ENCODE peak calls at places on chromosome 2, in five cellular contexts. M is body of pancreas, F is prostate gland, C is sigmoid colon, T is Peyer's patch. D is an unnamed sample.

GRCh38 chr2:203830294-203831055 is 37.1 kb upstream of the CTLA4 start:
- DNase-seq in M (no peak), F (no peak), C (no peak), T (no peak), D (no peak)

GRCh38 chr2:187299122-187299906 is 148.7 kb downstream of the CALCRL start:
- DNase-seq in M (no peak), F (no peak), C (no peak), T (no peak), D (no peak)

GRCh38 chr2:201413552-201413951 is 37.7 kb downstream of the TRAK2 start:
- DNase-seq in M (no peak), F (no peak), C (no peak), T (no peak), D (no peak)

GRCh38 chr2:201357216-201357615 is at the start of gene FLACC1:
- DNase-seq in M (peak), F (no peak), C (no peak), T (no peak), D (peak)

GRCh38 chr2:173898178-173898668 is 67.0 kb downstream of the SP3 start:
- DNase-seq in M (no peak), F (no peak), C (no peak), T (no peak), D (no peak)

GRCh38 chr2:208006833-208007232 is 18.5 kb downstream of the PLEKHM3 start:
- DNase-seq in M (no peak), F (no peak), C (no peak), T (no peak), D (no peak)

GRCh38 chr2:33491685-33492084 is 15.2 kb downstream of the RASGRP3 start:
- DNase-seq in M (no peak), F (no peak), C (no peak), T (peak), D (peak)

GRCh38 chr2:85134255-85135065 is 1.3 kb downstream of the TCF7L1 start:
- DNase-seq in M (peak), F (peak), C (peak), T (no peak), D (peak)

GRCh38 chr2:72920317-72921087 is 3.2 kb downstream of the EMX1 start:
- DNase-seq in M (no peak), F (no peak), C (peak), T (peak), D (no peak)

GRCh38 chr2:130767408-130767775 is 12.1 kb downstream of the AMER3 start:
- DNase-seq in M (no peak), F (no peak), C (no peak), T (no peak), D (no peak)

GRCh38 chr2:23584054-23584745 is 199.2 kb downstream of the KLHL29 start:
- DNase-seq in M (no peak), F (peak), C (peak), T (no peak), D (no peak)

GRCh38 chr2:4979127-4979526 is 713.1 kb upstream of the SOX11 start:
- DNase-seq in M (no peak), F (no peak), C (no peak), T (no peak), D (no peak)

GRCh38 chr2:224817676-224818075 is 101.5 kb upstream of the CCDC195 start:
- DNase-seq in M (no peak), F (no peak), C (no peak), T (no peak), D (no peak)

GRCh38 chr2:239035361-239035814 is 187.5 kb downstream of the TWIST2 start:
- DNase-seq in M (peak), F (no peak), C (peak), T (peak), D (peak)

GRCh38 chr2:146324954-146325353 is 1519.9 kb upstream of the ACVR2A start:
- DNase-seq in M (no peak), F (no peak), C (no peak), T (no peak), D (no peak)

GRCh38 chr2:207432471-207432870 is 97.3 kb upstream of the CREB1 start:
- DNase-seq in M (no peak), F (no peak), C (no peak), T (no peak), D (no peak)

GRCh38 chr2:37652199-37652640 is 19.2 kb downstream of the CDC42EP3 start:
- DNase-seq in M (no peak), F (no peak), C (no peak), T (no peak), D (no peak)

GRCh38 chr2:166419616-166419934 is 43.8 kb upstream of the SCN9A start:
- DNase-seq in M (no peak), F (no peak), C (no peak), T (no peak), D (no peak)

GRCh38 chr2:205706769-205707375 is 24.6 kb downstream of the NRP2 start:
- DNase-seq in M (peak), F (no peak), C (peak), T (peak), D (peak)

GRCh38 chr2:150107816-150108215 is 379.7 kb downstream of the RND3 start:
- DNase-seq in M (no peak), F (no peak), C (no peak), T (no peak), D (no peak)

GRCh38 chr2:240245706-240246105 is 105.2 kb upstream of the OTOS start:
- DNase-seq in M (no peak), F (no peak), C (peak), T (no peak), D (no peak)

DNA sequence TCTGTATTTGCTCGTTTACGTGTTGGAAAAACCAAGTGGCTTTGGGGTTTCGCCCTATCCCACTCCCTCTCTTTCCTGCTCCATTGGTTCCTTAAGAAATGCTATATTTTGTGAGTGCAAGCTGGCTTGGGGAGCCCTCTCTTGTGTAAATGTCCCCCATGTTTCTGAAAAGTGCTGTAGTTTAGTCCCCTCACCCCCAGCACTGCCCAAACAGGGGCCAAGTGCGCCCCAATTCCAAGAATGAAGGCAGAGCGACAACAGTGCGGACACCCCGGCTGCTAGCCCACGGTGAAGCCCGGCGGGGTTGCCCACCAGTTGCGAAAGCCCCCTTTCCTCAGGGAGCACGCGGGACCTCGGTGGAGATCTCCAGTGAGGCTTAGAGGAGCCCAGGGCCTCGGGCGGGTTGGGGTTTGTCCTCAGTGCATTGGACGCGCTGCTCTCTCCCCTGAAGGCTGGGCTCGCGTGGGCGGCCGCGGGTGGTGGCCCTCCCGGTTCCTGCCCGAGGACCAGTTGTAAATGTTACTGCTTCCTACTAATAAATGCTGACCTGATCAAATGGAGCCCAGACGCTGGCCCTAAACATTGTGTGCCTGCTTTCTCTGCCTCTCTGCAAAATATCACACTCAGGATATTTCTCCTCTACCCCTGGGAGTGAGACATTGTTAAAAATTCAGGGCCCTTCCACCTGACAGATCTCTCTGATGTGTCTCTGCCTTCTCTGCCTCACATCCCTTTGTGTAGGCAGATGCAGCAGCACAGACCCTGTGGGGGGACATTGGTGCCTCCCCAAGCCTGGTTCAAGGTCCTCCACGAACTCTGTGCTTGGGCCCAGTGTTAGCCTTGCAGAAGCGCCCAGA is 2.1 kb downstream of the HOXD9 start:
- DNase-seq in M (no peak), F (no peak), C (peak), T (no peak), D (no peak)
- H3K4me3 ChIP-seq in M (no peak), F (no peak), C (no peak), T (no peak), D (no peak)

GRCh38 chr2:195307751-195308150 is 349.3 kb upstream of the SLC39A10 start:
- DNase-seq in M (no peak), F (no peak), C (no peak), T (no peak), D (no peak)
- TF ChIP-seq POLR2A in M (no peak), F (no peak), C (no peak), T (no peak), D (no peak)

DNA sequence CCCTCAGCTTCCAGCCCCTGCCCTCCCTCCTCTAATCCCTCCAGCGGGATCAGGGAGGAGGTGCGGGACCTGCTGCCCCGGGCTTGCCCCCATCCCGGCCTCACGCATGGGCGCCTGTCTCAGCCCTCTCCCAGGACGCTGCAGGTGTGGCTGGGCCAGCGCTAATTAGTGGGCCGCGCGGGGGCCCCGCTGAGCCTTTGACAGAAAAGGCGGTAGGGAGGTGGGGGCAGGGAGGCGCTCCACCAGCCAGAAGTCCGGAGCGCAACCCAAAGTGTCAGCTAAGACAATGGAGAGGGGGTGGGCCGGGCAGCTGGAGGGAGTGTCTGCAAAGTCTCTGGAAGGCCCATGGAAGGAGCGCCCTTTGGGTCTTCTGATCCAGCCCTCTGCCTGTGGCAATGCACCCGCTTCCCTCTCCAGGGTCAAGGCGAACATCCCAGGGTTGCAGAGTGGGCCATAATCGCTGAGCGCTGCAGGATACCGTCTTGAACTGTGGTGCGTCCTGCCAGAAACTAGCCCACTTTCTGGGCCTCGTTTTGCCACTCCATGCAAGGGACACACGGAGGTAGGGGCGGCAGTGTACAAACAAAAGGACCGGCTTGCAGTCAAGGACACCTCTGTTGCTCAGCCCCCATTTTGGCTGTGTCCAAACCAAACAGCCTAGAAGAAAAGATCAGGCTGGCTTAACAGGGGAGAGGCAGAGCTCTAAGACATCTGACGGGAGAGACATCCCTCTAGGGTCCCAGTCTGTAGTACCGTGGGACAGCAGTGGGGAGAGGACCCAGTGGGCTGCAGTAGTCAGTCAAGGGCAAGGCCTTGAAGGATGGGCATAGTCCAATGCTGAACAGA is 3.5 kb downstream of the ATP6V1B1 start:
- DNase-seq in M (no peak), F (no peak), C (peak), T (no peak), D (no peak)
- H3K4me3 ChIP-seq in M (no peak), F (no peak), C (no peak), T (no peak), D (no peak)

GRCh38 chr2:138474093-138474834 is 27.3 kb upstream of the SPOPL start:
- DNase-seq in M (no peak), F (no peak), C (no peak), T (no peak), D (no peak)

GRCh38 chr2:138470941-138471340 is 30.6 kb upstream of the SPOPL start:
- DNase-seq in M (no peak), F (no peak), C (no peak), T (no peak), D (no peak)

GRCh38 chr2:138476940-138477339 is 24.6 kb upstream of the SPOPL start:
- DNase-seq in M (no peak), F (no peak), C (no peak), T (no peak), D (no peak)

GRCh38 chr2:138475394-138475793 is 26.2 kb upstream of the SPOPL start:
- DNase-seq in M (no peak), F (no peak), C (no peak), T (no peak), D (no peak)

DNA sequence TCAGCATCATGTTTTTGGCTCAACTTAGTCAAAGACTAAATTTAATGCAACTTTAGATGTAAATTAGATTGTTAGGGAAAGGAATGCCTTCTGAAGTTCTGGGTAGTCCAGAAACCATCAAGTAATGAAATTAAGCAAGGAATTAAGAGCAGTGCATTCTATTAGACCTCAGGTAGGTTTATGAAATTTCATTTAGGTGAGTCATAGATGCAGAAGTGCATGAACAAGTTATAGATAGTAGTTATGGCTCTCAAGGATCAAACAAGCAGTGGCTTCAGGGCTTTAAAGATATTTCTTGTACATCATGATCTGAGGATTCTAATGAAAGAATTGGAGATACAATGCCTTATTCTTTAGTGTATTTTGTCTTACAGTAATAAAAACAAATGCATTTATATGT is 25.4 kb upstream of the SPOPL start:
- DNase-seq in M (no peak), F (no peak), C (no peak), T (no peak), D (no peak)
- TF ChIP-seq POLR2A in M (no peak), F (no peak), C (no peak), T (no peak), D (no peak)

GRCh38 chr2:127217470-127218325 is 2.4 kb downstream of the CYP27C1 start:
- DNase-seq in M (no peak), F (no peak), C (no peak), T (no peak), D (no peak)
- H3K4me3 ChIP-seq in M (no peak), F (no peak), C (no peak), T (no peak), D (no peak)

GRCh38 chr2:190607657-190608357 is 41.1 kb upstream of the NAB1 start:
- DNase-seq in M (no peak), F (no peak), C (no peak), T (no peak), D (no peak)
- TF ChIP-seq POLR2A in M (no peak), F (no peak), C (no peak), T (no peak), D (no peak)

DNA sequence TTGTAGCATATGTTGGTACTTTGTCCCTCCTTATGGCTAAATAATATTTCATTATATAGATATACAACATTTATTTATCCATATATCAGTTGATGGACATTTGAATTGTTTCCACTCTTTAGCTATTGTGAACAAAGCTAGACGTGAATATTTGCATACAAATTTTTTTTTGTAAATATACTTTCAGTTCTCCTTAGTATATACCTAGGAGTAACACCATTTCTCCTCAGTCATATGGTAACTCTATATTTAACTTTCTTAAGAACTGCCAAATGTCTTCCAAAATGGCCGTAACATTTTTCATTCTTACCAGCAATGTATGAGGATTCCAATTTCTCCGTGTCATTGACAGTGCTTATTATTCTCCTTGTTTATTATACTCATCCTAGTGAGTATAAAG is 74.5 kb downstream of the TMEM185B start:
- DNase-seq in M (no peak), F (no peak), C (no peak), T (no peak), D (no peak)
- H3K4me3 ChIP-seq in M (no peak), F (no peak), C (no peak), T (no peak), D (no peak)

DNA sequence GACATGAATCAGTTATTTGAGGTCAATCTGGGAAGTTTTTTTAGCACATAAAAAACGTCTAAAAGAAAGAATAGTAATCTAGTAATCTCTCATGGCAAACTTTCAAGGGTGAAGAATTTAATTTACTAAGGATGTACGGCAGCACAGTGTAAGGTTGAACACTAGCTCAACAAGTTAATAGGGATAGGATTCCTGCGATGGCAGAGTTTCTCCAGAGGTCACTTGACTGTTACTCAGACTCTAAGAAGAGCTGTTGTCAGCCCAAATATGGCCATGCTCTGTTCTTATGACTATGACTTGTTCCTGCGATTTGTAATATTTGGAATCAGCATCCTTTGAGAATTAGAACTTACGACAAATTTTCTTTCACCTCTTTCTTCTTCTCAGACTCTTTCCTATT is 553.3 kb upstream of the TNP1 start:
- DNase-seq in M (peak), F (no peak), C (peak), T (no peak), D (no peak)
- TF ChIP-seq POLR2A in M (no peak), F (no peak), C (no peak), T (no peak), D (no peak)

GRCh38 chr2:168118733-168119518 is 128.5 kb downstream of the STK39 start:
- DNase-seq in M (peak), F (peak), C (no peak), T (no peak), D (no peak)
- H3K4me3 ChIP-seq in M (no peak), F (no peak), C (no peak), T (no peak), D (no peak)